ENCODE peak calls at places on chromosome 13, in four cellular contexts. K, M, O and H are unnamed samples.

GRCh38 chr13:110713981-110714797 is 689 bp downstream of the ING1 start:
- DNase-seq in K (peak), M (peak), O (peak), H (no peak)

GRCh38 chr13:42007844-42008243 is 40.6 kb upstream of the DGKH start:
- DNase-seq in K (no peak), M (peak), O (no peak), H (peak)

GRCh38 chr13:70107498-70108271 is at the start of gene ATXN8OS:
- DNase-seq in K (no peak), M (no peak), O (no peak), H (no peak)

GRCh38 chr13:45119469-45119989 is 781 bp upstream of the GTF2F2 start:
- DNase-seq in K (peak), M (peak), O (peak), H (peak)

GRCh38 chr13:99693812-99694211 is 192.5 kb downstream of the TM9SF2 start:
- DNase-seq in K (no peak), M (no peak), O (no peak), H (no peak)

GRCh38 chr13:59641758-59642157 is 522.0 kb downstream of the DIAPH3 start:
- DNase-seq in K (no peak), M (no peak), O (no peak), H (no peak)

GRCh38 chr13:106490887-106491321 is 44.6 kb downstream of the EFNB2 start:
- DNase-seq in K (peak), M (no peak), O (no peak), H (no peak)

GRCh38 chr13:79900356-79900755 is 419.4 kb downstream of the NDFIP2 start:
- DNase-seq in K (no peak), M (no peak), O (no peak), H (no peak)